ENCODE peak calls at places on chromosome 4, in nine cellular contexts. A is RKO; G is HT1080; H is left ventricle myocardium inferior; L is fibroblast of mammary gland; W is activated T-cell treated with anti-CD3 and anti-CD28 coated beads for 1 hour; M is astrocyte of the spinal cord; D is activated CD4-positive, alpha-beta T cell treated with anti-CD3 and anti-CD28 coated beads for 4 hours; J is HFF-Myc. B is an unnamed sample.

GRCh38 chr4:1192091-1192492 is 19.7 kb upstream of the SPON2 start:
- DNase-seq in A (peak; percentile 89), G (peak; percentile 89), H (peak; percentile 85), L (peak; percentile 99), W (no peak), M (peak; percentile 96), D (no peak), J (peak; percentile 94), B (no peak)

GRCh38 chr4:181503800-181504364 is 739.3 kb upstream of the TENM3 start:
- DNase-seq in A (no peak), G (no peak), H (no peak), L (no peak), W (no peak), M (no peak), D (no peak), J (no peak), B (no peak)

GRCh38 chr4:168264903-168265302 is 53.6 kb downstream of the DDX60 start:
- DNase-seq in A (no peak), G (no peak), H (no peak), L (no peak), W (no peak), M (no peak), D (no peak), J (no peak), B (no peak)

GRCh38 chr4:21830272-21830671 is 118.3 kb downstream of the KCNIP4 start:
- DNase-seq in A (no peak), G (peak; percentile 28), H (no peak), L (peak; percentile 20), W (no peak), M (no peak), D (no peak), J (no peak), B (no peak)

GRCh38 chr4:159777689-159778088 is 674.8 kb downstream of the RAPGEF2 start:
- DNase-seq in A (no peak), G (no peak), H (no peak), L (no peak), W (no peak), M (no peak), D (no peak), J (no peak), B (no peak)

GRCh38 chr4:2252530-2252924 is 9.4 kb downstream of the MXD4 start:
- DNase-seq in A (no peak), G (no peak), H (no peak), L (no peak), W (no peak), M (no peak), D (no peak), J (no peak), B (no peak)

GRCh38 chr4:132504438-132504837 is 644.7 kb upstream of the PCDH10 start:
- DNase-seq in A (peak; percentile 54), G (peak; percentile 68), H (no peak), L (no peak), W (no peak), M (peak; percentile 25), D (no peak), J (no peak), B (no peak)

GRCh38 chr4:98260047-98260578 is 1.1 kb upstream of the RAP1GDS1 start:
- DNase-seq in A (peak; percentile 51), G (no peak), H (peak; percentile 43), L (peak; percentile 18), W (peak; percentile 12), M (no peak), D (no peak), J (no peak), B (peak; percentile 29)